ENCODE peak calls at places on chromosomes 1 and 21, in seven cellular contexts. K is neural progenitor cell, A is tibial nerve, Q is OCI-LY7, Z is fibroblast of mammary gland, O is WTC11, M is Caco-2. E is an unnamed sample.

GRCh38 chr1:177547200-177547599 is 376.4 kb downstream of the BRINP2 start:
- DNase-seq in O (no peak), A (no peak), K (no peak), Z (no peak), M (no peak), Q (no peak), E (no peak)

GRCh38 chr21:46124926-46125845 is 27.3 kb downstream of the COL6A2 start:
- DNase-seq in M (peak), O (peak), Q (no peak), A (peak), Z (peak), K (no peak), E (no peak)

GRCh38 chr1:214289574-214290272 is 8.8 kb downstream of the SMYD2 start:
- DNase-seq in A (no peak), Z (no peak), K (no peak), O (peak), Q (no peak), M (no peak), E (no peak)

GRCh38 chr1:239719642-239720258 is 333.4 kb downstream of the CHRM3 start:
- DNase-seq in O (no peak), K (no peak), M (no peak), A (no peak), Q (no peak), Z (no peak), E (no peak)

GRCh38 chr1:12518956-12519707 is 98.9 kb downstream of the DHRS3 start:
- DNase-seq in Q (no peak), A (peak), O (no peak), Z (peak), K (peak), M (no peak), E (peak)

GRCh38 chr1:208737922-208738321 is 493.7 kb upstream of the PLXNA2 start:
- DNase-seq in M (no peak), A (no peak), O (peak), K (no peak), Q (no peak), Z (no peak), E (no peak)

GRCh38 chr1:191206808-191207207 is 729.1 kb upstream of the BRINP3 start:
- DNase-seq in K (no peak), A (no peak), Q (no peak), O (no peak), M (no peak), Z (no peak), E (no peak)

GRCh38 chr1:246742396-246742795 is 18.2 kb downstream of the SCCPDH start:
- DNase-seq in M (no peak), Q (no peak), K (no peak), Z (no peak), A (no peak), O (no peak), E (no peak)

GRCh38 chr1:68780919-68781318 is 284.0 kb upstream of the DEPDC1 start:
- DNase-seq in M (no peak), Q (no peak), K (no peak), Z (no peak), O (no peak), A (no peak), E (no peak)

GRCh38 chr1:214002060-214002459 is 14.3 kb downstream of the PROX1 start:
- DNase-seq in K (no peak), O (no peak), Q (no peak), Z (no peak), A (no peak), M (no peak), E (no peak)

GRCh38 chr1:181088079-181089016 is at the start of gene IER5:
- DNase-seq in O (peak), A (peak), M (peak), K (peak), Q (peak), Z (peak), E (peak)
- TF ChIP-seq CTCF in O (no peak), A (peak), M (no peak), K (no peak), Q (no peak), Z (no peak), E (peak)

GRCh38 chr1:17755120-17755519 is at the start of gene ACTL8:
- DNase-seq in M (peak), A (no peak), Z (no peak), Q (peak), K (no peak), O (peak), E (no peak)

GRCh38 chr1:17762313-17762712 is 7.2 kb downstream of the ACTL8 start:
- DNase-seq in Z (no peak), Q (no peak), K (no peak), O (no peak), A (no peak), M (no peak), E (no peak)

GRCh38 chr1:17763995-17764394 is 8.9 kb downstream of the ACTL8 start:
- DNase-seq in Z (peak), M (no peak), Q (no peak), O (no peak), K (no peak), A (no peak), E (no peak)

GRCh38 chr1:17757426-17757825 is 2.3 kb downstream of the ACTL8 start:
- DNase-seq in O (no peak), Z (no peak), K (no peak), Q (no peak), M (no peak), A (no peak), E (no peak)

DNA sequence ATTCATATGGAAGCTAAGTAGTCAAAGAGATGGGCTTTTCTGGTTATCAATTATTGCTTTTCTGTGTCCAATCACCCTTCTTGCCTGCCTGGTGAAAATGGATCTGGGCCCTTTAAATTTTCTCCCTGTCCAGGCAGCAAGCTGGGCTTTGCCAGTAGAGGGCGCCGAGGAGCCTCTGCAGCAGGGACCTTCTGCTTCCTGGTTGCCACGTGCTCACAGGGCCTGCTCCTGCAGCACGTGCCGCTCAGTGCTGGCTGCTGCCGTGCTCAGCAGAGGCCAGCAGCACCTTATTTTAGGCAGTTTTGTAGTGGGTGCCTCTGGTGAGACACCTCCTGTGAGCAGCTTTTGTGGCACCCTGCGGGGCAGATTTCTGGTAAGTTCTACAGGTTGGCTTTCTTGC is 4.0 kb downstream of the ACTL8 start:
- DNase-seq in K (no peak), Q (peak), O (peak), A (no peak), Z (no peak), M (peak), E (no peak)
- TF ChIP-seq CTCF in K (peak), Q (peak), O (peak), A (no peak), Z (peak), M (peak), E (peak)

GRCh38 chr1:50793521-50793920 is 166.5 kb downstream of the FAF1 start:
- DNase-seq in O (no peak), Q (no peak), M (no peak), K (peak), Z (no peak), A (no peak), E (no peak)
- TF ChIP-seq CTCF in O (no peak), Q (no peak), M (no peak), K (no peak), Z (no peak), A (no peak), E (no peak)

GRCh38 chr1:197735461-197735860 is 39.8 kb downstream of the DENND1B start:
- DNase-seq in Q (no peak), M (no peak), O (no peak), Z (no peak), K (no peak), A (no peak), E (no peak)

GRCh38 chr1:197738927-197739326 is 36.4 kb downstream of the DENND1B start:
- DNase-seq in M (no peak), Q (no peak), A (no peak), O (no peak), K (no peak), Z (no peak), E (no peak)

GRCh38 chr1:197737916-197738315 is 37.4 kb downstream of the DENND1B start:
- DNase-seq in O (no peak), Q (no peak), K (no peak), M (no peak), Z (no peak), A (no peak), E (no peak)

GRCh38 chr1:197733324-197733723 is 42.0 kb downstream of the DENND1B start:
- DNase-seq in M (no peak), Z (no peak), Q (no peak), K (peak), A (no peak), O (no peak), E (no peak)

DNA sequence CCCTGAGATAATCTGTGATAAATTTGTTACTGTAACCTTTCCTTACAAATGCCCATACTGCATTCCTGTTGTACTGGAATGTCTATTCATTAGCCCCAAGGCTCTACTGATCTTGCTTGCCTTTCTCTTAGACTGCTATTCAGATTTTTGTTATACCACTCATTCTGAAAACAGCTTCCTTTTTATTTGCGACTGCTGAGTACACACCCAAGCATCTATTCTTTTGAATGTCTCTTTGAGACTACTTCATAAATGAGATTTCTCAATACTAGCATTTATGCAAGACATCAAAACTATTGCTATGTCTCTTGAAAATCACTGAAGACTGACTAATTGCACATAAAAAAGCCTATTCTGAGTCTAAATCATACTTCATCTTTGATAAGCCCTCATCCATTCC is 38.6 kb downstream of the DENND1B start:
- DNase-seq in Q (no peak), O (no peak), K (no peak), Z (peak), M (no peak), A (no peak), E (peak)
- TF ChIP-seq CTCF in Q (no peak), O (no peak), K (no peak), Z (no peak), M (no peak), A (no peak), E (no peak)

DNA sequence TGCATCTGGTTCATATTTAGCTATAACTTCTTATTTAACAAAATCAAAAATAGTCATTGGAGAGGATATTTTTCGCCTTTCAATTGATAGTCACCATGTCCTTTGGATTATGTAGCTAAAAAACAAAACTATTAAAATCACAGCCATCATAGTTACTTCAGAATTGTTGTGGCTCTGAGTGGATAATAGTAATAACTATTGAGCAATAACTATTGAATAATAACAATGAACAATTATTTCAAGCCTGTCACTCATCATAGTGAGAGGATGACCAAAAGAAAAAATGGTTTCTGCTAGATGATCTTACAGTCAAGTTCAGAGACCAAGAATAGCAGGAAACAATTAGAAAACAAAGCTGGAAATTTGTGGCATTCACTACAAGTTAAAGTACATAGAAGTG is 38.4 kb upstream of the AGL start:
- DNase-seq in O (no peak), Q (no peak), M (no peak), K (no peak), A (no peak), Z (no peak), E (no peak)
- TF ChIP-seq CTCF in O (no peak), Q (no peak), M (no peak), K (no peak), A (no peak), Z (no peak), E (no peak)

GRCh38 chr1:232951605-232952004 is 1.2 kb downstream of the NTPCR start:
- DNase-seq in A (no peak), O (no peak), K (no peak), Q (no peak), Z (no peak), M (no peak), E (no peak)

GRCh38 chr1:232954594-232955365 is 4.4 kb downstream of the NTPCR start:
- DNase-seq in O (no peak), K (no peak), A (no peak), Q (no peak), M (no peak), Z (no peak), E (no peak)

GRCh38 chr1:232952514-232953175 is 2.2 kb downstream of the NTPCR start:
- DNase-seq in Q (peak), O (peak), A (no peak), Z (peak), K (peak), M (peak), E (peak)

GRCh38 chr1:232950919-232951579 is 638 bp downstream of the NTPCR start:
- DNase-seq in A (no peak), K (peak), O (no peak), Z (no peak), M (peak), Q (peak), E (no peak)

DNA sequence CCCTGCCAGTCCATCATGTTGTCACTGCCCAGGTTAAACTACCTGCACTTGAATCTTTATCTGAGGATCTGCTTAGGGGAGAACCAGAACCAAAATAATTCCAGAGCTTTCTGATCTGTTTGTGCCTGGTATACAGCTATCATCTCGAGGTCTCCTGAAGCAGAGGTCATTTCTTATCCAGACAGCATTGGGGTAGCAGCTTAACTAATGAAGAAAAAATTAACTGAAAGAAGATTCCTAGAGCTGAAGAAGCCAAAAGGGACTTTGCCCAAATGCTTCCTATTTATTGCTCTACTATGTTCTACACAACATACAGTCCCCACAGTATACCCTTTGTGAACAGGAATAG is 2.7 kb downstream of the NTPCR start:
- DNase-seq in O (no peak), M (no peak), A (no peak), K (no peak), Z (no peak), Q (no peak), E (no peak)
- TF ChIP-seq CTCF in O (no peak), M (no peak), A (no peak), K (no peak), Z (no peak), Q (peak), E (peak)

DNA sequence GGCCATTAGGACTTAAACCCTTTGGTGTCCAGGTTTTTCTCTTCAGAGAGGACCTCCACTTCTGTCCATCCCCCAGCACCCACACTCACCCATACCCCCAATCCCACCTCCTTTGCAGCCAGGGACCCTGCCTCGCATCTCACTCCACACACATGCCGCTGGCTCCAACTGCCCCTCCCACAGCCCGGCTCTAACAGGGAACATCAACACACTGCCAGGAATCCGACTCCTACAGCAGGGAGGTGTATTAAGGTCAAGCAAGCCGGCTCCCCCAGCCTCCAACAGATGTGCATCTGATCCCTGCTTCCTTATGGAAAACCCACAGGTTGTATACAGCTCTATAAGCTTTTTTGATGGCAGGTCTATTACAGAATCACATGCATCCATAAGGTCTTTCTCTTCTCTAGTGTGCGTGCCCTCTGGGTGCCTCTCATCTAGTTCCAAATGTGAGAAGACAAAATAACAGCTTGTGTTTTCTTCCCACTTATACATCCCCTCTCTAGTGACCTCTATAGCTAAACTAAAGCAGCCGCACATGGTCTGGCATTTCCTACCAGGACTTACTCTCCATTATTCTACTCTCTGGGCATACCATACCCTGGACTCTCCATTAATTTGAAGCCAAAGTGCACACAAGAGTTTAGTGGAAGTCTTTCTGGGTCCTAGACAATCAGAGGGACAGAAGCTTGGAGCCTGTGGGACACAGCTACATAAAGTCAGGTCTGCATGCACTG is 16.3 kb downstream of the PIK3C2B start:
- DNase-seq in A (no peak), O (no peak), Z (no peak), K (no peak), Q (peak), M (no peak), E (no peak)
- TF ChIP-seq CTCF in A (no peak), O (no peak), Z (no peak), K (peak), Q (peak), M (no peak), E (no peak)

DNA sequence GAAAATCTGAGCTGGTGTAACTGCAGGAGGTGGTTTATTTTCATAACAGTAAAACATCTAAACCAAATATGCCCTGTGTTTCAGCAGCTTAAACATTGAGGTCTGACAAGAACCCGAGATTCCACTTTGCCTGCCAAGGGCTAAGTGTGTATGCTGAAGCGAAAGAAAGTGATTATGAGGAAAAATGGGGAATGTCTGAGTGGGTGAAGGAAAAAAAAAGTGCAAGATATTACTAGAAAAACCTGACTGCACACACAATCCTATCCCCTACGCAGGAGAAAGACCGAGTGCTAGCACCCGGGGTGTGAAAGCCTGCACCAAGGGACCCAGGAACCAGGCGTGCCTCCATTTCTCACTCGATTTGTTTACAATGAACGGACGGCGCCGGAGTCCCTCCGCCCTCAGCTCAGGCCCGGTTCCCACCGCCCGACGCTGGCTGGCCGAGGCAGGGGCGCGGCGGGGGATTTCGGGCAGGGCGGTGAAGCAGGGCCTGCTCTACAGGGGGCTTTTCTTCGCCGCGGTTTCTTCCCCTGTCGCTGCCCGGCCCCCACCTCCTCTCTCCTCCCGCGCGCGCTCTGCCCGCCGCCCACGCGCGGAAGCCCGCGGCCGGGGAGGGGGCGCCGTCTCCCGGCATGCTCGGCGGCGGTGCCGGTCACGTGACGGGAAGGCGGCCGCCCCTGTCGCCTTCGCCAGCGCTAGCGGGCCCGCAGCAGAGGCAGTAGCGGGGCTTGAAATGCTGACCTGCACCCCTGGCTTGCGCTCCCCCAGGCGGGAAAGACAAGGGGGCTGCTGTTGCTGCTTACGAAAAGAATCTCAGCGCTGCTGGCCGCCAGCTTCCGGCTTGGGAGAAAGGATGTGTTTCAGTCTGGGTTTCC is 35.9 kb downstream of the ITPKB start:
- DNase-seq in M (peak), Z (peak), A (peak), O (peak), Q (peak), K (peak), E (peak)
- TF ChIP-seq CTCF in M (no peak), Z (no peak), A (no peak), O (no peak), Q (no peak), K (peak), E (no peak)

E was measured in HFFc6.